ENCODE peak calls at places on chromosome 14, in four cellular contexts. F is HCT116, C is HepG2, M is K562. G is an unnamed sample.

GRCh38 chr14:75132374-75133086 is 5.7 kb upstream of the NEK9 start:
- DNase-seq in F (peak), C (peak), M (peak), G (peak)

GRCh38 chr14:55073856-55074255 is 22.4 kb downstream of the MAPK1IP1L start:
- DNase-seq in F (no peak), C (no peak), M (no peak), G (no peak)

GRCh38 chr14:88013750-88014349 is 8.9 kb downstream of the GPR65 start:
- DNase-seq in F (peak), C (peak), M (peak), G (peak)

GRCh38 chr14:100711117-100711462 is 15.6 kb upstream of the DLK1 start:
- DNase-seq in F (no peak), C (no peak), M (no peak), G (no peak)

GRCh38 chr14:59464651-59465569 is at the start of gene GPR135:
- DNase-seq in F (no peak), C (peak), M (no peak), G (no peak)

GRCh38 chr14:85878874-85879273 is 348.9 kb downstream of the FLRT2 start:
- DNase-seq in F (no peak), C (no peak), M (no peak), G (no peak)

GRCh38 chr14:104725772-104726548 is 1.9 kb downstream of the ADSS1 start:
- DNase-seq in F (no peak), C (no peak), M (no peak), G (no peak)

GRCh38 chr14:93079321-93079720 is 36.4 kb downstream of the ITPK1 start:
- DNase-seq in F (no peak), C (no peak), M (no peak), G (no peak)

GRCh38 chr14:93078830-93079229 is 36.9 kb downstream of the ITPK1 start:
- DNase-seq in F (no peak), C (no peak), M (no peak), G (no peak)

GRCh38 chr14:28515571-28515970 is 251.0 kb upstream of the FOXG1 start:
- DNase-seq in F (no peak), C (no peak), M (no peak), G (no peak)

GRCh38 chr14:57189070-57189469 is 79.6 kb downstream of the EXOC5 start:
- DNase-seq in F (peak), C (peak), M (peak), G (no peak)

GRCh38 chr14:101789222-101789621 is 27.7 kb downstream of the PPP2R5C start:
- DNase-seq in F (no peak), C (no peak), M (no peak), G (no peak)

GRCh38 chr14:20679907-20680306 is 4.5 kb upstream of the RNASE4 start:
- DNase-seq in F (no peak), C (peak), M (peak), G (peak)

GRCh38 chr14:104723651-104724406 is at the start of gene ADSS1:
- DNase-seq in F (no peak), C (peak), M (peak), G (peak)

GRCh38 chr14:89378119-89378518 is 38.9 kb downstream of the FOXN3 start:
- DNase-seq in F (no peak), C (no peak), M (no peak), G (no peak)

GRCh38 chr14:36660736-36661505 is 739 bp upstream of the PAX9 start:
- DNase-seq in F (no peak), C (no peak), M (no peak), G (no peak)

GRCh38 chr14:92340938-92341337 is 18.0 kb downstream of the SLC24A4 start:
- DNase-seq in F (no peak), C (no peak), M (no peak), G (no peak)

GRCh38 chr14:57732886-57733285 is 133.0 kb downstream of the SLC35F4 start:
- DNase-seq in F (no peak), C (no peak), M (no peak), G (no peak)

GRCh38 chr14:98924046-98924445 is 348.0 kb downstream of the BCL11B start:
- DNase-seq in F (no peak), C (no peak), M (no peak), G (no peak)

GRCh38 chr14:101080922-101081593 is 177.5 kb upstream of the RTL1 start:
- DNase-seq in F (no peak), C (no peak), M (no peak), G (no peak)

GRCh38 chr14:50560929-50561280 is 960 bp downstream of the ATL1 start:
- DNase-seq in F (no peak), C (no peak), M (peak), G (no peak)

GRCh38 chr14:58751788-58752187 is 114.0 kb downstream of the DACT1 start:
- DNase-seq in F (no peak), C (no peak), M (no peak), G (no peak)

GRCh38 chr14:74886001-74886400 is 4.3 kb downstream of the DLST start:
- DNase-seq in F (no peak), C (no peak), M (no peak), G (no peak)

GRCh38 chr14:75506930-75507329 is 15.3 kb upstream of the BATF start:
- DNase-seq in F (no peak), C (no peak), M (no peak), G (no peak)

GRCh38 chr14:73457050-73457934 is 1.1 kb downstream of the NUMB start:
- DNase-seq in F (no peak), C (no peak), M (peak), G (no peak)

GRCh38 chr14:65824285-65824977 is 411.9 kb downstream of the FUT8 start:
- DNase-seq in F (peak), C (peak), M (peak), G (peak)

GRCh38 chr14:70934502-70935134 is 27.4 kb downstream of the PCNX1 start:
- DNase-seq in F (no peak), C (peak), M (no peak), G (no peak)

GRCh38 chr14:21933681-21934080 is 260.1 kb upstream of the OR4E1 start:
- DNase-seq in F (no peak), C (no peak), M (no peak), G (no peak)

GRCh38 chr14:99003646-99004045 is 268.4 kb downstream of the BCL11B start:
- DNase-seq in F (no peak), C (no peak), M (no peak), G (no peak)

GRCh38 chr14:101521306-101521935 is 39.9 kb upstream of the DIO3 start:
- DNase-seq in F (no peak), C (no peak), M (no peak), G (no peak)

GRCh38 chr14:49250109-49250508 is 336.1 kb downstream of the RPS29 start:
- DNase-seq in F (no peak), C (no peak), M (no peak), G (no peak)

GRCh38 chr14:85273952-85274351 is 256.0 kb upstream of the FLRT2 start:
- DNase-seq in F (no peak), C (no peak), M (no peak), G (no peak)

GRCh38 chr14:48563465-48563864 is 888.1 kb upstream of the MDGA2 start:
- DNase-seq in F (peak), C (no peak), M (no peak), G (no peak)

GRCh38 chr14:59483819-59484610 is at the start of the genes JKAMP and L3HYPDH:
- DNase-seq in F (peak), C (peak), M (peak), G (peak)

DNA sequence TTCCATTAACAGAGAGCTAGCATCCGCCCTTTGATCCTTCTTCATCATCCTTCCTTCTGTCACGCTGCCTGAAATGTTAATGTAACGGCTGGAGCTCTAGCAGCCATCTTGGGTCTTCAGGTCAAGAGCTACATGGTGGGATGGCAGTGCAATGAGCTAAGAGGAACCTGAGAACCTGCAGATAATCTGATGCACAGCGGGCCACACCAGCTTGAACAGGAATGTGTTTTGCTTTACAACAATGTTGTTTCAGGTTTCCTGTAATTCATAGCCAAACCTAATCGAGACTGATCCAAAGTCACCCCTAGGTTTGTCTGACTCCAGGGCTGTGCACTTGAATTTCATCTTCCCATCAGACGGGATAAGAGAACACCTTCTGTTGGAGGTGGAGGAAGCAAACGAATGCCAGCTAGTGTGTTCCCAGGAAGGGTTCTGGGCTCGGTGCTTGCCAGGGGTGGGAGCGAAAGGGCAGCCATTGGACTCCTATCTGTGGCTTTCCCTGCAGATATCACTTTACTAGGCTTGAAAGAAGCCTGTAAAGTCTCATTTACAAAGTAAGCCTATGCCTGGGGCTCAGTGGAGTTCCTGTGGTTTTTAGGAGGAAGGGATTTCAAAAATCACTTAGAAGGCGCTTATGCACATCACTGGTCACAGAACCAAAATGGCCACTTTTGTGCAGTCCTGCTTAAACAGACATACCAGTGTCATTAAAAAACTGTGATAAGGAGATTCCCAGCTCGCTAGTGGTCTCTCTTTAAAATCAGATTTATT is 22.9 kb downstream of the CLMN start:
- DNase-seq in F (no peak), C (no peak), M (no peak), G (no peak)
- TF ChIP-seq TCF7L2 in F (no peak), C (no peak), M (no peak), G (no peak)

GRCh38 chr14:103108749-103109207 is 14.3 kb downstream of the EXOC3L4 start:
- DNase-seq in F (no peak), C (no peak), M (peak), G (no peak)
- TF ChIP-seq TCF7L2 in F (no peak), C (no peak), M (no peak), G (no peak)

GRCh38 chr14:68248481-68249255 is 429.1 kb downstream of the RAD51B start:
- DNase-seq in F (peak), C (peak), M (peak), G (no peak)
- TF ChIP-seq TCF7L2 in F (no peak), C (no peak), M (no peak), G (no peak)

DNA sequence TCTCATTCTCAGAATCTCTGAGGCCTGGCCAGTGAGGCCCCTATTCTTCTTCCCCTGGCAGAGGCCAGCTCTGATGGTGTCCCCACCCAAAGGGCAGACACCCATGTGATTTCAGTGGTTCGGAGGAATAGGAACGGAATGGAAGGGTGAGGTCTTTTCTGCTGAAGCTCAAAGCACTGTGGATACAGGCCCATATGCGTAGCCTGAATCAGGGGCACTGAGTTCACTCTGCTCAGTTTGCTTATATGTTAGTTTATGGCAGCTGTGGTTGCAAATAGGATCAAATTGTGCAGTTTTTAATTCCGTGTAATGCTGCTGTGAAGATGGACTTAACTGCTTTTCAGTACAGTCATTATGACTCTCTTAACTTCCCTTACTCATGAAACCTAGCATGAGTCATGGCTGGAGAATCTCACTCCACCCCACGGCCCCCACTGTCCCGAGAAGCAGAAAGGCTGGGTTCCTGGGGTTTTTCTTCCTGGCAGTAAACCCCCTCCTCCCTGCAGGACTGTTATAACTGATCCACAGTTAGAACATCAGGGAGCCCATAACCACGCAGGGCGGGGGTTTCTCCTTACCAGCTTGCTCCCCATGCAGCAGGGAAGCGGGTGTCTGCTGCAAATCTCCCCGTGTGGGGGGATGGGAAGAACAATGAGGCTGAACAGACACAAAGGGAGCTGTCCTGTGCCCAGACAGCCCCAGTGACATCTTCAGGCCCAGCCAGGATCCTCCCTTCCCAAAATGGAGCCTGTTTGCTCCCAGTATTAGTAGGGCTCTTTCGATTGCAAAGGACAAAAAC is 122.7 kb downstream of the SLC38A6 start:
- DNase-seq in F (peak), C (peak), M (peak), G (peak)
- TF ChIP-seq TCF7L2 in F (peak), C (no peak), M (no peak), G (no peak)

DNA sequence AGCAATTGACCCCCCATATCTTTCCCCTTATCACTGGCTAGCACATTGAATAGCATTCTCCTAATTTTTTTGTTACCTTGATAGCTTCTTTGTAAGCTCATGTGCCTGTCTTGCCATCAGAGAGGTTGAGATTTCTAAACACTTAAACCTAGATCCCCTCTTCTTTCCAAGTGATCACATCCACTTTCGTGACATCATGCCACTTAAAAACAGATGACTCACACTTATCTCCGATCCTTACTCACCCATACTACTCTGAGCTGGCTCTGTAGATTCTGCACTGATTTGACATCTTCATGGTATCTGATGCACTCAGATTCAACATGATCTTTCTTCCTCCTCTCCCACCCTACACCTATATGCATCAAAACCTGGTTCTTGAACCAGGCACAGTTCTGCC is 10.5 kb downstream of the GPR137C start:
- DNase-seq in F (no peak), C (no peak), M (no peak), G (no peak)
- TF ChIP-seq TCF7L2 in F (no peak), C (no peak), M (no peak), G (no peak)

DNA sequence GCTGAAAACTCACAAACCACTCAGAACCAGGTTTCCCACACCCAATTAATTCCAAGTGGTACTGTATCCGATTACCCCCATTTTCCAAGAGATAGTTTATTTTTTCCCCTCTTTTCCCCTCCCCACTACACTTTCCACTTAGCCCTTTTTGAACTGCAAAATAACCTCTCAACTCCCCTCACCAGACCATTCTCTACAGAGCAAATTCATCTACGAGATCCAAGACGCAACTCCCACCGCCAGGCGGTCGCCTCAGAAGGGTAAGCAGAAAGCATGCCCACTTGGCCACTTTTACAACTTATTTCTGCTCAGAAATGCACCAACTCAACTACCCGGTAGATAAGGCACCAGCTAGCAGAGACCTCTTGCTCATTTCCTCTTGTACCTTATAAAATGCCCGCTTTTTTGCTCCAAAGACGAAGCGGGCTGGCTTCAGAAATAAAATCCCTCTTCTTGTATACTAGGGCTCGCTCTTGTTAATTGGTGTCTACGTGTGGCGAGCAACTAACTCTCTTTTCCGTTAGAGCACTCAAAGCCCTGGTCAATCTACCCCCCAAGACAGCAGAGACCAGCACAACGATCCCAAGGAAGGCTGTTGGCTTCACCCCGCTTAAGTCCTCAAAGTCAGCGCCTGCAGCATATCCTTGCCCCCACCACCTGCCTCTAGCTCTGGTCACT is 910 bp upstream of the SRP54 start:
- DNase-seq in F (peak), C (no peak), M (peak), G (peak)
- TF ChIP-seq TCF7L2 in F (no peak), C (no peak), M (no peak), G (no peak)

DNA sequence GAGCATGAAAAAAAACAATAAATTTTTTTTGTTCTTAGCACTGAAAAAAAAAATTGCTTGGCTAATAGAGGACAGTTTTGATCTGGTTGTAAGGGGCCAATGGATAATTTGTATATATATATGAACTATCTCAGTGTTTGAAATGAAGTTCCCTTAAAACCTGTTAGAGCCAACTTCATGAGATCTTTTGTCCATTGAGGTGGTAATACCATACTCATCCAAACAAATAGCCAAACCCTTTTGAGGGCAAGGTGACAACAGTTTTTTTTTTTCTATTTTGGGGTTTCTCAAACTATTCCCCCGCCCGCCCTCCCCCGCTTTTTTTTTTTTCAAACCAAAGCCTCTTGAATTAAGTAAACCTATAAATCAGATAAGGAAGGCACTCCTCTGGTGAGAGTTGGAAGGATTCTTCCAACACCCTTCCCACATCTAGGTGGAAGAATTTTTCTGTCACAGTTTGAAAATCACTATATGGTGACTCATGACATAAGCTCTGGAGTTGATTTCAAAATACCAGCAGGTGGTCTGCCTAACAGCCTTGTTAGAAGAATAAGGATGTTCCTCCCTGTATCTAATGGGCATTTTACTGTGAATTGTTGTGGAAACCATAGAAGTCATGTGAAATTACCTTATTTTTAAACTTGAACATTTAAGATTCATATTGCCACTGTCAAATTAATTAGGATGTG is 10.2 kb downstream of the ARHGAP5 start:
- DNase-seq in F (peak), C (peak), M (peak), G (no peak)
- TF ChIP-seq TCF7L2 in F (no peak), C (no peak), M (no peak), G (no peak)

GRCh38 chr14:90720336-90720735 is 95.9 kb downstream of the TTC7B start:
- DNase-seq in F (no peak), C (no peak), M (peak), G (no peak)

GRCh38 chr14:90720832-90721231 is 95.4 kb downstream of the TTC7B start:
- DNase-seq in F (no peak), C (no peak), M (no peak), G (no peak)

GRCh38 chr14:90717916-90718315 is 98.3 kb downstream of the TTC7B start:
- DNase-seq in F (no peak), C (no peak), M (no peak), G (no peak)

GRCh38 chr14:90722590-90722989 is 93.6 kb downstream of the TTC7B start:
- DNase-seq in F (no peak), C (no peak), M (no peak), G (no peak)

DNA sequence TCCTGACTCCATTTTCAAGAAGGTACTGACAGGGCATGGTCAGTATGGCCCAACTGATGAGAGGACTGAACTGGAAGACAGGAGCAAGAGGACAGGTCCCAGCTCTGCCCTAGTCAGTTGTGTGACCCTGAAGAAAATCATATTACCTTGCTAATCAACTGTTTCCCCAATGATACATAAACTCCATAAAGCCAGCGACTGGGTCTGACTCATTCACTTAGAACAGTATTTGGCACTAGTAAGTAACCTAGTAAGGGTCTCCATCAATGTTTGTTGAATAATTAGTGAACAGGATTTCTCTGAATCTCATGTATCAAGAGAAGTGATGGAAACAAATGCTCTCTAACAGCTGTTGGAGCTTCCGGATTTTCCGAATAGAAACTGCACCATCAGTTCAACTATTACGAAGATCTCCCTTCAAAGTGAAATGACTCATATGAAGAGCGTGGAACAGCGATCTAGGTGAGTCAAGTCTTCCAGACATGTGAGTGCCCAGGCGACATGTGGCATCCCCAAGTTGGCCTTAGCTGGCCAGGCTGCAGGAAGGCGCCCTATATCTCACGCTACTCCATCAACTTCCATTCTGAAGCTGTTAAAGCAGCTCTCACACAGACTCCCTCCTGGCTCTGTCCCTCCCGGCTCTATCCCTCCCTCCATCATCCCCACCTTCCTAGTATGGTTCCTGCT is 94.5 kb downstream of the TTC7B start:
- DNase-seq in F (peak), C (no peak), M (no peak), G (no peak)
- TF ChIP-seq TCF7L2 in F (peak), C (no peak), M (no peak), G (no peak)

GRCh38 chr14:64080452-64080851 is 213.7 kb downstream of the ESR2 start:
- DNase-seq in F (no peak), C (no peak), M (no peak), G (no peak)
- TF ChIP-seq TCF7L2 in F (no peak), C (no peak), M (no peak), G (no peak)